ENCODE peak calls at places on chromosomes 2 and 18, in four cellular contexts. T is GM12878, I is HCT116, M is HepG2. F is an unnamed sample.

GRCh38 chr18:35283923-35284794 is 5.9 kb downstream of the ZSCAN30 start:
- DNase-seq in T (no peak), I (no peak), M (no peak), F (no peak)

GRCh38 chr18:50207722-50208121 is 12.8 kb upstream of the MYO5B start:
- DNase-seq in T (no peak), I (no peak), M (peak; percentile 61), F (no peak)

GRCh38 chr18:1094408-1094807 is 189.7 kb downstream of the ADCYAP1 start:
- DNase-seq in T (no peak), I (no peak), M (no peak), F (no peak)

GRCh38 chr2:68391099-68391498 is 26.0 kb downstream of the PLEK start:
- DNase-seq in T (no peak), I (no peak), M (no peak), F (no peak)

GRCh38 chr2:147910990-147911473 is 66.2 kb downstream of the ACVR2A start:
- DNase-seq in T (peak; percentile 21), I (peak; percentile 52), M (peak; percentile 54), F (peak; percentile 14)

GRCh38 chr18:26549486-26550435 is 1.4 kb upstream of the KCTD1 start:
- DNase-seq in T (no peak), I (peak; percentile 53), M (peak; percentile 12), F (no peak)

GRCh38 chr2:10514287-10514686 is 66.2 kb upstream of the ODC1 start:
- DNase-seq in T (no peak), I (no peak), M (no peak), F (no peak)

GRCh38 chr2:30098271-30099005 is 48.4 kb upstream of the YPEL5 start:
- DNase-seq in T (no peak), I (no peak), M (no peak), F (no peak)

GRCh38 chr2:15912203-15912602 is 28.1 kb upstream of the MYCN start:
- DNase-seq in T (no peak), I (no peak), M (no peak), F (no peak)

GRCh38 chr2:46180189-46180588 is 117.0 kb upstream of the EPAS1 start:
- DNase-seq in T (no peak), I (no peak), M (no peak), F (no peak)

GRCh38 chr2:21836261-21836660 is 712.5 kb downstream of the TDRD15 start:
- DNase-seq in T (no peak), I (no peak), M (no peak), F (no peak)

GRCh38 chr2:128617029-128617590 is 298.4 kb upstream of the HS6ST1 start:
- DNase-seq in T (no peak), I (no peak), M (no peak), F (no peak)

GRCh38 chr18:8694891-8695290 is 10.5 kb upstream of the MTCL1 start:
- DNase-seq in T (no peak), I (no peak), M (no peak), F (no peak)

GRCh38 chr2:219701847-219702634 is 74.6 kb downstream of the SLC4A3 start:
- DNase-seq in T (no peak), I (no peak), M (no peak), F (no peak)

GRCh38 chr2:233021771-233022170 is 8.7 kb upstream of the NGEF start:
- DNase-seq in T (no peak), I (no peak), M (no peak), F (peak; percentile 44)

GRCh38 chr2:238159676-238160205 is 971 bp downstream of the ERFE start:
- DNase-seq in T (no peak), I (no peak), M (no peak), F (no peak)

DNA sequence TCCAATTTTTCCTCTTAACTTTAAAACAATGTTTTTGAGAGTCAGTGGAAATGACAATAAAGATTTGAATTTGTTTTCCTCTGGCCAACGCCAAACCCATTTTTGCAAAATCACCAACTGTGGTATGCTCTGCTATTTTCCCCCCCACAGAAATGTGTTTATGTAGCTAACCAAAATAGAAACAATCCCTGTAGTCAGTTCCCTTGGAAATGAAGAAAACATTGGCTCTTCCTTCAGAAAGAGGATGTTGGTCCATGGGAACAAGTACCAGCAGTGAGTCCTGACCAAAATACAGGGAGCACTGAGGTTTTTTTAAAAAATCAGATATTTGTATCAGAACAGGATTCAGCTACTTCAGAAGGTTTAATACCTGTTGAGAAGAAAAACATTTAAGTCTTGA is 65.3 kb downstream of the SLC40A1 start:
- DNase-seq in T (no peak), I (no peak), M (no peak), F (no peak)
- TF ChIP-seq REST in T (no peak), I (no peak), M (no peak), F (no peak)

DNA sequence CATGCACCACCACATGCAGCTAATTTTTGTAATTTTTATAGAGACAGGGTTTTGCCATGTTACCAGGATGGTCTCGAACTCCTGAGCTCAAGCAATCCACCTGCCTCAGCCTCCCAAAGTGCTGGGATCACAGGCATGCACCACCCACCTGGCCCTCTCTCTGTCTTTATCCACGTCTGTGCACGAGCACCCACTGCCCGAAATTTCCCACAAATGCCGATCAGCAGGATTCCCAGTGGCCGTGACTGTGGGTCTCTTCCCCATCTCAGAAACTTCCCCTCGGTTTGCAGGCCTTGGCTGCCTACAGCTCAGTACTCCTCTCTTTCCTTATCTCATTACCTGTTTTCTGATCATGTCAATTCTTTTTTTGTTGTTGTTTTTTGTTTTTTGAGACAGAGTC is 217.3 kb downstream of the TTC32 start:
- DNase-seq in T (no peak), I (no peak), M (no peak), F (no peak)
- TF ChIP-seq SP1 in T (no peak), I (no peak), M (no peak), F (no peak)

GRCh38 chr2:171244466-171244969 is 83.8 kb upstream of the TLK1 start:
- DNase-seq in T (no peak), I (no peak), M (no peak), F (peak; percentile 55)
- TF ChIP-seq SIN3A in T (no peak), I (no peak), M (no peak), F (no peak)

GRCh38 chr2:72750466-72750865 is 75.4 kb downstream of the EXOC6B start:
- DNase-seq in T (no peak), I (no peak), M (no peak), F (no peak)

GRCh38 chr2:72750977-72751639 is 74.7 kb downstream of the EXOC6B start:
- DNase-seq in T (no peak), I (no peak), M (no peak), F (no peak)

GRCh38 chr2:72755647-72756423 is 70.0 kb downstream of the EXOC6B start:
- DNase-seq in T (no peak), I (no peak), M (peak; percentile 17), F (no peak)

GRCh38 chr2:72757177-72757775 is 68.6 kb downstream of the EXOC6B start:
- DNase-seq in T (no peak), I (no peak), M (peak; percentile 100), F (peak; percentile 19)

GRCh38 chr2:72754628-72755320 is 71.1 kb downstream of the EXOC6B start:
- DNase-seq in T (no peak), I (no peak), M (peak; percentile 89), F (no peak)
- TF ChIP-seq REST in T (no peak), I (no peak), M (no peak), F (no peak)

GRCh38 chr2:106800180-106800579 is 85.8 kb downstream of the ST6GAL2 start:
- DNase-seq in T (no peak), I (no peak), M (no peak), F (no peak)
- TF ChIP-seq SP1 in T (no peak), I (no peak), M (no peak), F (no peak)

GRCh38 chr2:66379473-66379872 is 55.5 kb upstream of the MEIS1 start:
- DNase-seq in T (no peak), I (no peak), M (no peak), F (no peak)

GRCh38 chr2:66377832-66378231 is 57.1 kb upstream of the MEIS1 start:
- DNase-seq in T (no peak), I (no peak), M (no peak), F (no peak)
- TF ChIP-seq SIN3A in T (no peak), I (no peak), M (no peak), F (no peak)

DNA sequence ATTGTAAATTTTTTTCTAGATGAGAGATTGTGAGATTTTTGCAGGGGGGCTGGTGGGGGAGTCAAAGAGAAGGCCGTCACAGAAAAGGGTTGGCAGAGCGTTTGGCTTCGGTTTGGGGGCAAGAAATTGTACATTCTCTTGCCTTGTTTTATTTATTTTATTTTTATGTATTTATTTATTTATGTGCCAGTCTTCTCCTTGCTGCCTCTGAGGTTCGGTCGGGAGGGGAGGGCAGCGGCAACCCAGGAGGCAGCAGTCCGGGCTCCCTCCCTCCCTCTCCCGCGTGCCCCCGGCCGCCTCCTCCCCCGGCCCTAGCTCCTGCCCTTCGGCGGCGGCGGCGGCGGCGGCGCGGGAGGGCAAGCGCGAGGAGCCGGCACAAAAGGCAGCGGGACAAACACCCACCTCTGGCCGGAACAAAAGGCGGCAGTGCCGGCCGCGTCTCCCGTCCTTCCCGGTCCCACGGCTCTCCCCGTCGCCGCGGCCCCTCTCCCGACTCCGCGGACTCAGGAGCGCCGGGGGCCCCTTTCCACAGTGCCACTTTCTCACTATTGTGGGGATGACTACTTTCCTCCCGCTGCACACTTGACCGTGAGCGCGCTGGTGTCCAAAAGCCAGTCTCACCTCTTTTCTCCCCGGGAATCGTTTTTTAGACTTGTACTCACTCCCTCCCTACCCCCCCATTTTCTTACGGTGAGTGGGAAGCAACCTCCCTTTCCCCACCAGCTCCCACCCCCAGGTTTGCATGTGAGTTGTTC is 1.2 kb downstream of the BCL11A start:
- DNase-seq in T (no peak), I (no peak), M (no peak), F (no peak)
- TF ChIP-seq REST in T (no peak), I (no peak), M (no peak), F (no peak)

GRCh38 chr2:20611077-20611843 is 39.6 kb downstream of the HS1BP3 start:
- DNase-seq in T (no peak), I (no peak), M (peak; percentile 100), F (peak; percentile 41)
- TF ChIP-seq SP1 in T (no peak), I (no peak), M (no peak), F (no peak)